ENCODE peak calls at places on chromosomes 2 and 18, in six cellular contexts. T is lower lobe of right lung, Z is pancreas, V is AG09319, P is heart left ventricle, L is nephron progenitor cell. B is an unnamed sample.

GRCh38 chr18:58592223-58593214 is 36.4 kb downstream of the ALPK2 start:
- DNase-seq in T (no peak), Z (no peak), V (no peak), P (no peak), L (no peak), B (no peak)

GRCh38 chr2:146997945-146998344 is 846.9 kb upstream of the ACVR2A start:
- DNase-seq in T (no peak), Z (no peak), V (no peak), P (no peak), L (no peak), B (no peak)

GRCh38 chr2:27587025-27587424 is 4.2 kb downstream of the ZNF512 start:
- DNase-seq in T (no peak), Z (no peak), V (no peak), P (no peak), L (no peak), B (no peak)

GRCh38 chr18:49521251-49521650 is 34.2 kb upstream of the C18orf32 start:
- DNase-seq in T (no peak), Z (no peak), V (no peak), P (no peak), L (no peak), B (no peak)

GRCh38 chr18:77063256-77063655 is 69.3 kb downstream of the MBP start:
- DNase-seq in T (peak; percentile 70), Z (peak; percentile 31), V (no peak), P (no peak), L (no peak), B (no peak)

GRCh38 chr18:13178976-13179375 is 39.6 kb upstream of the LDLRAD4 start:
- DNase-seq in T (no peak), Z (no peak), V (peak; percentile 25), P (no peak), L (no peak), B (no peak)

GRCh38 chr2:30276455-30276911 is 45.1 kb downstream of the LBH start:
- DNase-seq in T (no peak), Z (no peak), V (no peak), P (no peak), L (no peak), B (no peak)

GRCh38 chr2:110101911-110102774 is 13.5 kb downstream of the MALL start:
- DNase-seq in T (no peak), Z (no peak), V (no peak), P (peak; percentile 55), L (no peak), B (no peak)

GRCh38 chr2:180124273-180124881 is 117.3 kb upstream of the CWC22 start:
- DNase-seq in T (no peak), Z (no peak), V (peak; percentile 45), P (no peak), L (peak; percentile 4), B (no peak)

GRCh38 chr18:44754567-44754966 is 73.9 kb downstream of the SETBP1 start:
- DNase-seq in T (no peak), Z (no peak), V (no peak), P (no peak), L (no peak), B (no peak)

GRCh38 chr18:23498062-23498582 is 5.2 kb upstream of the RMC1 start:
- DNase-seq in T (no peak), Z (no peak), V (no peak), P (no peak), L (no peak), B (no peak)

GRCh38 chr2:190533968-190534309 is 583 bp downstream of the NEMP2 start:
- DNase-seq in T (no peak), Z (peak; percentile 31), V (no peak), P (no peak), L (no peak), B (no peak)

GRCh38 chr2:148244593-148245292 is 223.9 kb downstream of the MBD5 start:
- DNase-seq in T (no peak), Z (no peak), V (peak; percentile 14), P (no peak), L (no peak), B (no peak)

GRCh38 chr2:20596973-20597867 is 53.7 kb downstream of the HS1BP3 start:
- DNase-seq in T (peak; percentile 67), Z (no peak), V (no peak), P (peak; percentile 80), L (peak; percentile 41), B (no peak)

GRCh38 chr2:178256382-178257053 is 62.2 kb downstream of the OSBPL6 start:
- DNase-seq in T (no peak), Z (no peak), V (no peak), P (no peak), L (peak; percentile 8), B (no peak)

GRCh38 chr2:29130295-29130694 is 15.1 kb downstream of the CLIP4 start:
- DNase-seq in T (no peak), Z (no peak), V (peak; percentile 67), P (no peak), L (no peak), B (no peak)

GRCh38 chr18:48815581-48816324 is 135.0 kb downstream of the SMAD7 start:
- DNase-seq in T (peak; percentile 5), Z (peak; percentile 6), V (no peak), P (peak; percentile 4), L (no peak), B (no peak)

GRCh38 chr2:109475531-109476210 is 138.1 kb downstream of the SEPTIN10 start:
- DNase-seq in T (peak; percentile 20), Z (no peak), V (no peak), P (no peak), L (no peak), B (no peak)

GRCh38 chr2:2919574-2920365 is 457.8 kb downstream of the EIPR1 start:
- DNase-seq in T (no peak), Z (no peak), V (no peak), P (no peak), L (no peak), B (no peak)

GRCh38 chr2:224570328-224570993 is 14.7 kb downstream of the CUL3 start:
- DNase-seq in T (no peak), Z (no peak), V (peak; percentile 69), P (no peak), L (no peak), B (no peak)

GRCh38 chr18:39788395-39788794 is 2166.6 kb upstream of the PIK3C3 start:
- DNase-seq in T (no peak), Z (no peak), V (no peak), P (no peak), L (no peak), B (no peak)

DNA sequence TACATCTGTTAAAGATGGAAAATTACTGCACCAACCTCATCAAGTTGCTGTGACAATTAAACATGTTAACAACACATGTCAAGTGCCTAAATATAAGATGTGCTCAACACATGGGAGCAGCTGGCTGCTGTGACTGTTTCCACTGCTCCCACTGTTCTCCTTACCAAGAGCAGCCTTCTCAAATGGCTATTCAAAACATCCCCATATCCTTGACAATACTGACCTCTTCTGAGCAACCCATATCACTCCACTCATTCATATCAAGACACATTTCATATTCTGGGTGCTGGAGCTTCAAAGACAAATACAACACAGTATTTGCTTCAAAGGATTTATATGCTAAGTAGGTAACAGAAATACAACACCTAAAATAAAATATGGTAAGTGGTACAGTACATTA is 60.3 kb downstream of the PIAS2 start:
- DNase-seq in T (no peak), Z (no peak), V (no peak), P (no peak), L (no peak), B (no peak)
- TF ChIP-seq CTCF in T (no peak), Z (no peak), V (no peak), P (no peak), L (no peak), B (no peak)

GRCh38 chr18:45850021-45850420 is 24.5 kb downstream of the SIGLEC15 start:
- DNase-seq in T (no peak), Z (no peak), V (no peak), P (no peak), L (peak; percentile 44), B (no peak)
- TF ChIP-seq CTCF in T (no peak), Z (no peak), V (peak; percentile 23), P (no peak), L (peak; percentile 35), B (peak; percentile 47)

GRCh38 chr2:221965806-221966205 is 333.0 kb downstream of the PAX3 start:
- DNase-seq in T (no peak), Z (no peak), V (no peak), P (no peak), L (no peak), B (no peak)

GRCh38 chr2:221969830-221970144 is 329.0 kb downstream of the PAX3 start:
- DNase-seq in T (no peak), Z (no peak), V (no peak), P (no peak), L (no peak), B (no peak)

GRCh38 chr2:221973502-221973901 is 325.3 kb downstream of the PAX3 start:
- DNase-seq in T (no peak), Z (no peak), V (no peak), P (no peak), L (no peak), B (no peak)

GRCh38 chr2:221972813-221973478 is 325.9 kb downstream of the PAX3 start:
- DNase-seq in T (no peak), Z (no peak), V (no peak), P (no peak), L (no peak), B (no peak)

DNA sequence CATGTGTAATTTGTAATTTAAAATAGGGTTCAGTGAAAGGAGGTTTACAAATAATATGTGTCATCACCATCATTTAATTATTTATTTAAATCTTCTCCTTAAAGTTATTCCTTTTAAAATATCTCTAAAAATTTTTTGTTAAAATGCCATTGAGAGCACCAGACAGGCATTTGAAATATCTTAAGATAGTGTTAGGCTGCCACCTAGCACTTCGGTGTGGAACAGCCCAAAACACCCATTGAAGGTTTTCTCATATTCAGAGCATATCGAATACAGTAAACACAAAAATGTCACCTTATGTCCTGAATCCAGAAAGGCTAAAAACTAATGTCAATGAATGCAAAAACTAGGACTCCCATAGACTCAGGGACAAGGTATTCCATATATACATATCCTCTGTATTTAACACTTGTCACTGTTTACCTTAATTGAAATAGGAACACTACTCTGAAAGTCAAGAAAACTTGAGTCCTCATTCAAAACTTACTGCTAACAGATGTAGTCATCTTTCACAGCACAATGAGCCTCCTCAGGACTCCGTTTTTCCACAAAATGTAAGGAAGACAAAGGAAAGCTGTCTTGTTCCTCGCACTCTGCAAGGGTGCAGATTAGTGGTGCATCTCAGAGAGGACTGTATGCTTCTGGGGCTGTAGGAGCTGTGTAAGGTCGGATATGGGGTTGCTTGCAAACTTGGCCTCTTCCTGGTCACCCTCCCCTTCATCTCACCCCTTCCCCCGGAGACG is 329.5 kb downstream of the PAX3 start:
- DNase-seq in T (no peak), Z (no peak), V (no peak), P (no peak), L (peak; percentile 25), B (peak; percentile 23)
- TF ChIP-seq CTCF in T (peak; percentile 58), Z (no peak), V (peak; percentile 69), P (peak; percentile 54), L (peak; percentile 79), B (peak; percentile 87)

GRCh38 chr2:192741889-192742288 is 547.2 kb upstream of the TMEFF2 start:
- DNase-seq in T (no peak), Z (no peak), V (no peak), P (no peak), L (no peak), B (no peak)
- TF ChIP-seq CTCF in T (no peak), Z (no peak), V (no peak), P (no peak), L (peak; percentile 31), B (peak; percentile 49)